ENCODE peak calls at places on chromosomes 5 and 9, in eight cellular contexts. I is cardiac muscle cell, A is OCI-LY7, M is A549, L is lower lobe of right lung, S is AG10803, U is fibroblast of villous mesenchyme, N is mammary epithelial cell. Q is an unnamed sample.

GRCh38 chr9:134686896-134687295 is 45.3 kb downstream of the COL5A1 start:
- DNase-seq in M (no peak), U (no peak), A (no peak), N (no peak), S (no peak), I (no peak), L (peak; percentile 24), Q (no peak)

GRCh38 chr5:169650701-169651331 is 13.7 kb downstream of the DOCK2 start:
- DNase-seq in U (peak; percentile 80), L (no peak), I (peak; percentile 76), A (peak; percentile 43), S (peak; percentile 60), M (peak; percentile 29), N (peak; percentile 63), Q (peak; percentile 39)

GRCh38 chr5:115098041-115098702 is 71.5 kb downstream of the TRIM36 start:
- DNase-seq in S (peak; percentile 48), N (peak; percentile 45), L (no peak), M (peak; percentile 52), I (peak; percentile 67), U (peak; percentile 63), A (peak; percentile 60), Q (peak; percentile 17)

GRCh38 chr5:153153086-153153485 is 337.4 kb upstream of the GRIA1 start:
- DNase-seq in U (peak; percentile 60), S (peak; percentile 85), L (no peak), N (peak; percentile 85), I (peak; percentile 20), M (no peak), A (no peak), Q (peak; percentile 17)

GRCh38 chr9:34125681-34126206 is 754 bp downstream of the DCAF12 start:
- DNase-seq in S (peak; percentile 11), I (peak; percentile 15), U (peak; percentile 20), M (peak; percentile 21), L (no peak), N (peak; percentile 50), A (no peak), Q (no peak)

GRCh38 chr9:2655411-2655901 is 33.9 kb downstream of the VLDLR start:
- DNase-seq in M (peak; percentile 33), I (peak; percentile 74), A (peak; percentile 8), N (peak; percentile 92), L (no peak), S (peak; percentile 91), U (peak; percentile 71), Q (peak; percentile 72)

GRCh38 chr5:75681125-75681830 is 36.0 kb downstream of the POC5 start:
- DNase-seq in M (peak; percentile 19), S (peak; percentile 50), L (no peak), A (peak; percentile 61), I (peak; percentile 65), U (peak; percentile 56), N (peak; percentile 40), Q (peak; percentile 17)

GRCh38 chr5:90182726-90183125 is 226.8 kb downstream of the CETN3 start:
- DNase-seq in N (peak; percentile 25), L (no peak), U (no peak), M (no peak), S (no peak), A (no peak), I (no peak), Q (no peak)

GRCh38 chr5:82164957-82165698 is 113.0 kb downstream of the RPS23 start:
- DNase-seq in U (no peak), A (no peak), S (peak; percentile 5), N (no peak), L (no peak), I (peak; percentile 75), M (peak; percentile 86), Q (no peak)

GRCh38 chr9:116165912-116166311 is 12.3 kb downstream of the PAPPA start:
- DNase-seq in M (no peak), N (no peak), S (peak; percentile 59), L (no peak), U (peak; percentile 77), I (peak; percentile 63), A (no peak), Q (no peak)

GRCh38 chr9:68725070-68725469 is 20.0 kb downstream of the PIP5K1B start:
- DNase-seq in U (no peak), N (no peak), L (no peak), S (no peak), M (no peak), I (no peak), A (no peak), Q (no peak)

GRCh38 chr9:35696520-35697215 is 6.9 kb upstream of the TPM2 start:
- DNase-seq in L (peak; percentile 61), A (peak; percentile 77), U (peak; percentile 63), N (peak; percentile 42), I (peak; percentile 65), S (no peak), M (peak; percentile 66), Q (no peak)

GRCh38 chr5:98904786-98905185 is 24.0 kb downstream of the CHD1 start:
- DNase-seq in U (no peak), L (no peak), M (no peak), I (no peak), S (no peak), N (peak; percentile 65), A (no peak), Q (no peak)

GRCh38 chr9:16267336-16268036 is 603.0 kb downstream of the BNC2 start:
- DNase-seq in A (no peak), L (no peak), S (peak; percentile 29), N (no peak), M (peak; percentile 64), I (peak; percentile 48), U (peak; percentile 72), Q (no peak)

DNA sequence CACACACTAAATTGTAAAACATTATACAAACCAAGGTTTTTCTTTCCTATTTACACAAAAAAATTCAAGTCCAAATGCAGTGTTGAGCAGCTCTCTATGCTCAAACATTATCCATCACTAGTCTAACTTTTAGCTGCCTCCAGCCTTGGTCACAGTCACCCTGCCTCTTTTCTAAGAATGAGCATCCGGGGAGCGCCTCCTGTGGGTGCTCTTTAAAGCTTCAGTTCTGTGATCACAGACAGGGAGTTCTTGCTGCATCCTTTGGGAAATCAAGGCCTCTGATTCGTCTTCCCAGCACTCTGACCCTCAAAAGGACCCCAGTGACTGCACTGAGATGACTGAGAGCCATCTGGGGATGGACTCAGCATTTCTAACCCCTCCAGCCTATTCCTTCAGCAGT is 289.6 kb downstream of the SEC61B start:
- DNase-seq in L (no peak), S (no peak), U (no peak), I (no peak), A (no peak), M (no peak), N (no peak), Q (no peak)
- TF ChIP-seq CTCF in L (no peak), S (peak; percentile 21), U (no peak), I (no peak), A (no peak), M (no peak), N (no peak), Q (peak; percentile 37)

GRCh38 chr9:131731237-131731995 is 8.5 kb downstream of the RAPGEF1 start:
- DNase-seq in U (no peak), I (no peak), A (peak; percentile 48), N (no peak), S (no peak), L (no peak), M (no peak), Q (no peak)
- H3K4me3 ChIP-seq in U (no peak overlapping the region), I (no peak overlapping the region), A (peak overlapping the region; percentile 48), N (no peak overlapping the region), S (no peak overlapping the region), L (no peak overlapping the region), M (no peak overlapping the region), Q (no peak overlapping the region)

GRCh38 chr9:75088646-75089368 is 493 bp downstream of the OSTF1 start:
- DNase-seq in I (peak; percentile 67), L (peak; percentile 87), N (peak; percentile 55), U (peak; percentile 84), A (peak; percentile 76), S (peak; percentile 71), M (peak; percentile 54), Q (no peak)

GRCh38 chr9:75087824-75088645 is at the start of the genes NMRK1 and OSTF1:
- DNase-seq in N (peak; percentile 97), L (peak; percentile 98), M (peak; percentile 93), U (peak; percentile 96), I (peak; percentile 99), A (peak; percentile 97), S (peak; percentile 97), Q (peak; percentile 78)

GRCh38 chr9:75090579-75090978 is 2.3 kb downstream of the OSTF1 start:
- DNase-seq in N (no peak), U (no peak), A (no peak), L (no peak), S (no peak), I (no peak), M (no peak), Q (no peak)

GRCh38 chr9:75087279-75087823 is 604 bp downstream of the NMRK1 start:
- DNase-seq in M (peak; percentile 37), U (peak; percentile 68), S (peak; percentile 62), L (no peak), A (peak; percentile 75), N (peak; percentile 53), I (peak; percentile 70), Q (no peak)

GRCh38 chr9:75089369-75089766 is 1.1 kb downstream of the OSTF1 start:
- DNase-seq in N (no peak), S (no peak), L (no peak), M (no peak), A (no peak), I (no peak), U (no peak), Q (no peak)
- TF ChIP-seq CTCF in N (no peak), S (no peak), L (no peak), M (no peak), A (no peak), I (no peak), U (no peak), Q (no peak)

DNA sequence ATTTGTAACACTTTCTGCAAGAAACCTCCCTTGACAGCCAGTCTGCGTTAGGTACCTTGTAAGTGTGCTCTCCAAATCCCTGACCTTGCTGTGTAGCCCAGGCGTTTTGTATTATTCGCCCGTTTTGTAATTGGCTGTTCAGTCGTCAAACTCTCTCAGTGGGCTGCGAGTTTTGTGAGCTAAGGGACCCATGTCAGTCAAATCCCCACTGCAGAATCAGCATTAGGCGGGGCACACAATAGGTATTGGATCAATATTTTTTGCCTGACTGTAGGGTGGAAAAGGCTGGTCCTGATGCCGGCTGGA is 665 bp downstream of the DNAJC18 start:
- DNase-seq in A (no peak), S (no peak), I (no peak), U (no peak), M (no peak), L (no peak), N (no peak), Q (no peak)
- H3K4me3 ChIP-seq in A (peak overlapping the region; percentile 80), S (peak overlapping the region; percentile 98), I (peak overlapping the region; percentile 76), U (peak overlapping the region; percentile 89), M (peak overlapping the region; percentile 73), L (peak overlapping the region; percentile 83), N (peak overlapping the region; percentile 30), Q (peak overlapping the region; percentile 77)